ENCODE peak calls at places on chromosome 20, in six cellular contexts. One of them, this sample, is unnamed. For H3K4me1, the result is how much of the 10 kb centered on the place peaks cover.

GRCh38 chr20:42706762-42707161 is 482.9 kb downstream of the PTPRT start:
- DNase-seq in tibial artery: no peak
- DNase-seq in left ventricle myocardium inferior: no peak
- DNase-seq in CD8-positive, alpha-beta T cell: no peak
- DNase-seq in fibroblast of lung: no peak
- DNase-seq in right atrium auricular region: no peak
- DNase-seq in this sample: no peak

GRCh38 chr20:48951041-48951440 is 29.5 kb downstream of the ARFGEF2 start:
- DNase-seq in tibial artery: no peak
- DNase-seq in left ventricle myocardium inferior: no peak
- DNase-seq in CD8-positive, alpha-beta T cell: no peak
- DNase-seq in fibroblast of lung: no peak
- DNase-seq in right atrium auricular region: no peak
- DNase-seq in this sample: no peak

GRCh38 chr20:44034451-44034850 is 119.8 kb downstream of the TOX2 start:
- DNase-seq in tibial artery: no peak
- DNase-seq in left ventricle myocardium inferior: no peak
- DNase-seq in CD8-positive, alpha-beta T cell: no peak
- DNase-seq in fibroblast of lung: no peak
- DNase-seq in right atrium auricular region: peak
- DNase-seq in this sample: no peak

GRCh38 chr20:11447371-11448100 is 470.2 kb upstream of the BTBD3 start:
- DNase-seq in tibial artery: no peak
- DNase-seq in left ventricle myocardium inferior: no peak
- DNase-seq in CD8-positive, alpha-beta T cell: no peak
- DNase-seq in fibroblast of lung: no peak
- DNase-seq in right atrium auricular region: no peak
- DNase-seq in this sample: no peak

GRCh38 chr20:7841291-7841966 is 98.8 kb downstream of the HAO1 start:
- DNase-seq in tibial artery: no peak
- DNase-seq in left ventricle myocardium inferior: no peak
- DNase-seq in CD8-positive, alpha-beta T cell: no peak
- DNase-seq in fibroblast of lung: peak
- DNase-seq in right atrium auricular region: no peak
- DNase-seq in this sample: no peak

GRCh38 chr20:54566224-54566750 is 90.9 kb downstream of the DOK5 start:
- DNase-seq in tibial artery: no peak
- DNase-seq in left ventricle myocardium inferior: no peak
- DNase-seq in CD8-positive, alpha-beta T cell: no peak
- DNase-seq in fibroblast of lung: no peak
- DNase-seq in right atrium auricular region: no peak
- DNase-seq in this sample: no peak

GRCh38 chr20:38426498-38426897 is 8.6 kb downstream of the SNHG17 start:
- DNase-seq in tibial artery: no peak
- DNase-seq in left ventricle myocardium inferior: no peak
- DNase-seq in CD8-positive, alpha-beta T cell: no peak
- DNase-seq in fibroblast of lung: no peak
- DNase-seq in right atrium auricular region: no peak
- DNase-seq in this sample: no peak

GRCh38 chr20:35568645-35569044 is 26.8 kb downstream of the ERGIC3 start:
- DNase-seq in tibial artery: no peak
- DNase-seq in left ventricle myocardium inferior: no peak
- DNase-seq in CD8-positive, alpha-beta T cell: no peak
- DNase-seq in fibroblast of lung: no peak
- DNase-seq in right atrium auricular region: no peak
- DNase-seq in this sample: no peak

GRCh38 chr20:9837634-9838033 is 1.2 kb downstream of the PAK5 start:
- DNase-seq in tibial artery: no peak
- DNase-seq in left ventricle myocardium inferior: no peak
- DNase-seq in CD8-positive, alpha-beta T cell: no peak
- DNase-seq in fibroblast of lung: peak
- DNase-seq in right atrium auricular region: no peak
- DNase-seq in this sample: no peak

GRCh38 chr20:22962567-22963439 is 72.3 kb upstream of the SSTR4 start:
- DNase-seq in tibial artery: no peak
- DNase-seq in left ventricle myocardium inferior: no peak
- DNase-seq in CD8-positive, alpha-beta T cell: no peak
- DNase-seq in fibroblast of lung: no peak
- DNase-seq in right atrium auricular region: no peak
- DNase-seq in this sample: no peak

GRCh38 chr20:24779886-24780285 is 169.2 kb upstream of the CST7 start:
- DNase-seq in tibial artery: peak
- DNase-seq in left ventricle myocardium inferior: no peak
- DNase-seq in CD8-positive, alpha-beta T cell: no peak
- DNase-seq in fibroblast of lung: no peak
- DNase-seq in right atrium auricular region: no peak
- DNase-seq in this sample: no peak

GRCh38 chr20:62066983-62067433 is 1.3 kb upstream of the TAF4 start:
- DNase-seq in tibial artery: no peak
- DNase-seq in left ventricle myocardium inferior: no peak
- DNase-seq in CD8-positive, alpha-beta T cell: no peak
- DNase-seq in fibroblast of lung: no peak
- DNase-seq in right atrium auricular region: peak
- DNase-seq in this sample: no peak

GRCh38 chr20:57579331-57579897 is 18.5 kb downstream of the PCK1 start:
- DNase-seq in tibial artery: no peak
- DNase-seq in left ventricle myocardium inferior: no peak
- DNase-seq in CD8-positive, alpha-beta T cell: no peak
- DNase-seq in fibroblast of lung: no peak
- DNase-seq in right atrium auricular region: no peak
- DNase-seq in this sample: no peak
- H3K4me1 ChIP-seq in tibial artery: under half
- H3K4me1 ChIP-seq in left ventricle myocardium inferior: under half
- H3K4me1 ChIP-seq in CD8-positive, alpha-beta T cell: under half
- H3K4me1 ChIP-seq in fibroblast of lung: under half
- H3K4me1 ChIP-seq in right atrium auricular region: under half
- H3K4me1 ChIP-seq in this sample: under half

GRCh38 chr20:21517566-21518277 is 3.9 kb upstream of the NKX2-2 start:
- DNase-seq in tibial artery: no peak
- DNase-seq in left ventricle myocardium inferior: no peak
- DNase-seq in CD8-positive, alpha-beta T cell: no peak
- DNase-seq in fibroblast of lung: no peak
- DNase-seq in right atrium auricular region: no peak
- DNase-seq in this sample: no peak

GRCh38 chr20:21516861-21517565 is 3.1 kb upstream of the NKX2-2 start:
- DNase-seq in tibial artery: no peak
- DNase-seq in left ventricle myocardium inferior: no peak
- DNase-seq in CD8-positive, alpha-beta T cell: no peak
- DNase-seq in fibroblast of lung: no peak
- DNase-seq in right atrium auricular region: no peak
- DNase-seq in this sample: no peak

GRCh38 chr20:21518292-21518991 is 4.6 kb upstream of the NKX2-2 start:
- DNase-seq in tibial artery: no peak
- DNase-seq in left ventricle myocardium inferior: no peak
- DNase-seq in CD8-positive, alpha-beta T cell: no peak
- DNase-seq in fibroblast of lung: no peak
- DNase-seq in right atrium auricular region: no peak
- DNase-seq in this sample: no peak

GRCh38 chr20:21520702-21521595 is 7.1 kb upstream of the NKX2-2 start:
- DNase-seq in tibial artery: no peak
- DNase-seq in left ventricle myocardium inferior: no peak
- DNase-seq in CD8-positive, alpha-beta T cell: no peak
- DNase-seq in fibroblast of lung: no peak
- DNase-seq in right atrium auricular region: no peak
- DNase-seq in this sample: no peak

DNA sequence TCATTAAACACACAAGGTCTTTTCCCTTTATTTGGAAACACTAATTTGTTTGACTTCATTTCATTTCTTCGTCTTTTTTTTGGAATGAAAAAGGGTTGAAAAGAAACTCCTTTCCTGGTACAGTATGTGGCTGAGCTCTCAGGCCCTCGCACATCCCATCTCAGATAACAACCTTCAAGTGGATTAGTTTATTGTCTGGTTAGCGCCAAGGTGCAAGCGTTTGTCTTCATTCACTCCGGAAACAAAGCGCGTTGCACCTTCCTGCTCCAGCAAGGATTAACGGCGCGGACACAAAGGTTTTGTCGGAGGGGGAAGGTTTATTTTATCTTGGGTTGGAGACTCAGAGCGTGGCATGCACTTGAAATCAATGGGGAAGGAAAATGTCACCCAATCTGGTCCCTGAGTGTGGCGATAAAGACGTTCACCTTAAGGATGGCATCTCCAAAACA is 5.3 kb upstream of the NKX2-2 start:
- DNase-seq in tibial artery: no peak
- DNase-seq in left ventricle myocardium inferior: no peak
- DNase-seq in CD8-positive, alpha-beta T cell: no peak
- DNase-seq in fibroblast of lung: no peak
- DNase-seq in right atrium auricular region: no peak
- DNase-seq in this sample: peak
- H3K4me1 ChIP-seq in tibial artery: under half
- H3K4me1 ChIP-seq in left ventricle myocardium inferior: half or more
- H3K4me1 ChIP-seq in CD8-positive, alpha-beta T cell: under half
- H3K4me1 ChIP-seq in fibroblast of lung: under half
- H3K4me1 ChIP-seq in right atrium auricular region: under half
- H3K4me1 ChIP-seq in this sample: under half

GRCh38 chr20:17956099-17956685 is 12.4 kb downstream of the SNX5 start:
- DNase-seq in tibial artery: no peak
- DNase-seq in left ventricle myocardium inferior: no peak
- DNase-seq in CD8-positive, alpha-beta T cell: no peak
- DNase-seq in fibroblast of lung: no peak
- DNase-seq in right atrium auricular region: no peak
- DNase-seq in this sample: no peak
- H3K4me1 ChIP-seq in tibial artery: under half
- H3K4me1 ChIP-seq in left ventricle myocardium inferior: under half
- H3K4me1 ChIP-seq in CD8-positive, alpha-beta T cell: under half
- H3K4me1 ChIP-seq in fibroblast of lung: under half
- H3K4me1 ChIP-seq in right atrium auricular region: under half
- H3K4me1 ChIP-seq in this sample: under half

DNA sequence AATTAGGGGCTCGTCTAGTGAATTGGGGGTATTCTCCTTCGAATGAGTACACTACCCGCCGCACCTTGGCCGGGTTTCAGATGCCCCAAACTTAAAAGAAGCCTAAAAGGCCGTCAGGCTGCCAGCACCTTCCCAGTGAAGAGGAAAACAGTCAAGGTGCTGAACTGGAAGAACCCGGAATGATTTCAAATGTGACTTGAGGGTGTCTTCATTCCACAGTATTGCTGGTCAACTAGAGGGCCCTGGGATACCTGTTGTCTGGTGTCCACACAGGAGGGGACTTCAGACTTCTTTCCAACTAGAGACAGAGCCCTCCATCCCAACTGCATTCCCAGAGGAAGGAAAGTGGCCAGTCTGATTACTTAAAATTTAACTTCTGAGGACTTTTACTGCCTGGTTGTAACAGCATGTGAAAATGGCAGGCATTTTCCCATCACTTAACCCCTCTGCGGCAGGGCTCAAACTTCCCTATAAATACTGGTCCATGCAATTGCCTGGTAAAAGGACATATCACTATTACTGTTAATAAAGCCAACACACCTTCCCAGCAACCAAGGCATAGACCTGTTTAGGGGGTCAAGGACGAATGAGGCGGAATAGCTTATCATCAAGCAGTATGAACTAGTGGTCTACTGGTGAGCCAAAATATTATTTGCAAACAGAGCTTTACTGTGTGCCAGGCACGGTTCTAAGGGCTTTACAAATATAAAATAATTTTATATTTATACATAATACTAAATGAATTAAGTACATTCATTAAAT is 650 bp upstream of the SAMHD1 start:
- DNase-seq in tibial artery: no peak
- DNase-seq in left ventricle myocardium inferior: no peak
- DNase-seq in CD8-positive, alpha-beta T cell: no peak
- DNase-seq in fibroblast of lung: no peak
- DNase-seq in right atrium auricular region: no peak
- DNase-seq in this sample: no peak
- H3K4me1 ChIP-seq in tibial artery: under half
- H3K4me1 ChIP-seq in left ventricle myocardium inferior: under half
- H3K4me1 ChIP-seq in CD8-positive, alpha-beta T cell: under half
- H3K4me1 ChIP-seq in fibroblast of lung: under half
- H3K4me1 ChIP-seq in right atrium auricular region: under half
- H3K4me1 ChIP-seq in this sample: under half

GRCh38 chr20:50521221-50521642 is 11.0 kb downstream of the PTPN1 start:
- DNase-seq in tibial artery: no peak
- DNase-seq in left ventricle myocardium inferior: no peak
- DNase-seq in CD8-positive, alpha-beta T cell: no peak
- DNase-seq in fibroblast of lung: no peak
- DNase-seq in right atrium auricular region: no peak
- DNase-seq in this sample: no peak
- H3K4me1 ChIP-seq in tibial artery: under half
- H3K4me1 ChIP-seq in left ventricle myocardium inferior: half or more
- H3K4me1 ChIP-seq in CD8-positive, alpha-beta T cell: half or more
- H3K4me1 ChIP-seq in fibroblast of lung: under half
- H3K4me1 ChIP-seq in right atrium auricular region: half or more
- H3K4me1 ChIP-seq in this sample: half or more

GRCh38 chr20:1323256-1323655 is 5.7 kb downstream of the SDCBP2 start:
- DNase-seq in tibial artery: no peak
- DNase-seq in left ventricle myocardium inferior: no peak
- DNase-seq in CD8-positive, alpha-beta T cell: no peak
- DNase-seq in fibroblast of lung: no peak
- DNase-seq in right atrium auricular region: no peak
- DNase-seq in this sample: no peak

GRCh38 chr20:1325173-1326030 is 3.5 kb downstream of the SDCBP2 start:
- DNase-seq in tibial artery: peak
- DNase-seq in left ventricle myocardium inferior: peak
- DNase-seq in CD8-positive, alpha-beta T cell: peak
- DNase-seq in fibroblast of lung: peak
- DNase-seq in right atrium auricular region: peak
- DNase-seq in this sample: peak

GRCh38 chr20:1324598-1325172 is 4.3 kb downstream of the SDCBP2 start:
- DNase-seq in tibial artery: peak
- DNase-seq in left ventricle myocardium inferior: no peak
- DNase-seq in CD8-positive, alpha-beta T cell: peak
- DNase-seq in fibroblast of lung: peak
- DNase-seq in right atrium auricular region: no peak
- DNase-seq in this sample: no peak

GRCh38 chr20:1322511-1323245 is 6.3 kb downstream of the SDCBP2 start:
- DNase-seq in tibial artery: peak
- DNase-seq in left ventricle myocardium inferior: no peak
- DNase-seq in CD8-positive, alpha-beta T cell: no peak
- DNase-seq in fibroblast of lung: peak
- DNase-seq in right atrium auricular region: peak
- DNase-seq in this sample: no peak

DNA sequence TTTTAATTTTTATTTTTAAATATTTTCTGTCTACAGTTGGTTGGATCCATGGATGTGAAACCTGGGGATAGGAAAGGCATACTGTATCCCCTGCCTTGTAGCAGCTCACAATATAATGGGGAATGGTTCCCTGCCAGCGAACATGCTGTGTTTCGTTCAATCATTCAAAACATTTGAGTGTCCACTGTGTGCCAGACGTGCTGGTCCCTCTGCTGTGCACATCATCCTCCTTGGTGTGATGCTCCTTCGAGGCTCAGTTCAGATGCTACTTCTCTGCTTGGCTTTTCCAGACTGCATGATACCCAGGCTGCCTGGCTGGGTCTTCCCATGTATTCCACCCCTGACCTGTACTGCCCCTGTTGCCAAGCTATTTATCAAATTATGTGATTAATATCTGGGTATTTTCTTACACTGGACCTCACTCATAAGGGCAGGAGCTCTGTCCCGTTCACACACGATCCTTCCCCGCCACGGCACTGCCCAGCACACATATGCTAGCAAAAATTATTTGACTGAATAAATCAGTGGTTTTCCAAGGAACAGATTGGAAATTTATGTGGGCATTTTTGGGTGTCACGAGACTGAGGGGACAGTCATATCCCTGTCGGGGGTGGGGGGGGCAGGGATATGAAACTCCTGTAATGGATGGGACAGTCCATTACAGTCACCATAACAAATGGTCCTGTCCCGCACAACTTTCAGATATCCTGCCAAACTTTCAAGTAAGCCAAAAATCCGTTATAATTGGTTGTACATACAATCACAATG is 4.9 kb downstream of the SDCBP2 start:
- DNase-seq in tibial artery: peak
- DNase-seq in left ventricle myocardium inferior: no peak
- DNase-seq in CD8-positive, alpha-beta T cell: no peak
- DNase-seq in fibroblast of lung: no peak
- DNase-seq in right atrium auricular region: no peak
- DNase-seq in this sample: peak
- H3K4me1 ChIP-seq in tibial artery: under half
- H3K4me1 ChIP-seq in left ventricle myocardium inferior: half or more
- H3K4me1 ChIP-seq in CD8-positive, alpha-beta T cell: under half
- H3K4me1 ChIP-seq in fibroblast of lung: under half
- H3K4me1 ChIP-seq in right atrium auricular region: half or more
- H3K4me1 ChIP-seq in this sample: under half